ENCODE peak calls at places on chromosomes 3 and 15, in four cellular contexts. One of them, this sample, is unnamed.

GRCh38 chr3:150370129-150370602 is 37.9 kb upstream of the TSC22D2 start:
- DNase-seq in WTC11: peak; percentile 27
- DNase-seq in H9: peak; percentile 57
- DNase-seq in fibroblast of mammary gland: peak; percentile 95
- DNase-seq in this sample: no peak

GRCh38 chr3:52986938-52987337 is 58.9 kb downstream of the SFMBT1 start:
- DNase-seq in fibroblast of mammary gland: peak; percentile 61
- DNase-seq in WTC11: no peak
- DNase-seq in H9: no peak
- DNase-seq in this sample: no peak

GRCh38 chr3:157128771-157129671 is 30.9 kb downstream of the CCNL1 start:
- DNase-seq in H9: no peak
- DNase-seq in WTC11: peak; percentile 18
- DNase-seq in fibroblast of mammary gland: peak; percentile 39
- DNase-seq in this sample: no peak

GRCh38 chr3:18071833-18072232 is 329.4 kb upstream of the TBC1D5 start:
- DNase-seq in fibroblast of mammary gland: no peak
- DNase-seq in H9: no peak
- DNase-seq in WTC11: no peak
- DNase-seq in this sample: no peak

GRCh38 chr3:152564454-152564853 is 270.5 kb upstream of the P2RY1 start:
- DNase-seq in WTC11: no peak
- DNase-seq in fibroblast of mammary gland: peak; percentile 26
- DNase-seq in H9: no peak
- DNase-seq in this sample: no peak

GRCh38 chr3:193894121-193894863 is 241.7 kb upstream of the HES1 start:
- DNase-seq in fibroblast of mammary gland: no peak
- DNase-seq in H9: no peak
- DNase-seq in WTC11: no peak
- DNase-seq in this sample: no peak

GRCh38 chr3:17942856-17943255 is 200.4 kb upstream of the TBC1D5 start:
- DNase-seq in H9: no peak
- DNase-seq in fibroblast of mammary gland: peak; percentile 2
- DNase-seq in WTC11: no peak
- DNase-seq in this sample: no peak

GRCh38 chr15:39591141-39591895 is 10.4 kb downstream of the THBS1 start:
- DNase-seq in fibroblast of mammary gland: peak; percentile 27
- DNase-seq in WTC11: no peak
- DNase-seq in H9: no peak
- DNase-seq in this sample: no peak

GRCh38 chr3:56467108-56467507 is 1.2 kb downstream of the ERC2 start:
- DNase-seq in fibroblast of mammary gland: peak; percentile 43
- DNase-seq in H9: peak; percentile 95
- DNase-seq in WTC11: peak; percentile 87
- DNase-seq in this sample: peak; percentile 80

GRCh38 chr3:159884661-159885402 is 103.8 kb upstream of the IL12A start:
- DNase-seq in H9: no peak
- DNase-seq in WTC11: no peak
- DNase-seq in fibroblast of mammary gland: peak; percentile 66
- DNase-seq in this sample: no peak

GRCh38 chr3:63343674-63344073 is 65.6 kb downstream of the SYNPR start:
- DNase-seq in WTC11: peak; percentile 50
- DNase-seq in H9: peak; percentile 77
- DNase-seq in fibroblast of mammary gland: peak; percentile 99
- DNase-seq in this sample: peak; percentile 26

GRCh38 chr3:170493712-170494182 is 75.1 kb downstream of the CLDN11 start:
- DNase-seq in H9: no peak
- DNase-seq in WTC11: no peak
- DNase-seq in fibroblast of mammary gland: peak; percentile 94
- DNase-seq in this sample: no peak

GRCh38 chr15:40633178-40633577 is 39.1 kb downstream of the KNL1 start:
- DNase-seq in WTC11: no peak
- DNase-seq in fibroblast of mammary gland: peak; percentile 10
- DNase-seq in H9: no peak
- DNase-seq in this sample: no peak

GRCh38 chr3:14243782-14244181 is 65.2 kb downstream of the LSM3 start:
- DNase-seq in fibroblast of mammary gland: no peak
- DNase-seq in H9: no peak
- DNase-seq in WTC11: no peak
- DNase-seq in this sample: no peak

GRCh38 chr15:67149859-67150824 is 84.7 kb downstream of the SMAD3 start:
- DNase-seq in H9: peak; percentile 76
- DNase-seq in WTC11: peak; percentile 48
- DNase-seq in fibroblast of mammary gland: peak; percentile 99
- DNase-seq in this sample: no peak

GRCh38 chr3:129317014-129317771 is 38.5 kb downstream of the HMCES start:
- DNase-seq in WTC11: no peak
- DNase-seq in fibroblast of mammary gland: no peak
- DNase-seq in H9: no peak
- DNase-seq in this sample: no peak

GRCh38 chr3:151124476-151124875 is 39.0 kb downstream of the MED12L start:
- DNase-seq in fibroblast of mammary gland: no peak
- DNase-seq in H9: no peak
- DNase-seq in WTC11: no peak
- DNase-seq in this sample: no peak

GRCh38 chr3:50930371-50931208 is 255.9 kb downstream of the DOCK3 start:
- DNase-seq in fibroblast of mammary gland: no peak
- DNase-seq in H9: no peak
- DNase-seq in WTC11: no peak
- DNase-seq in this sample: no peak

GRCh38 chr15:52340093-52340492 is 44.5 kb upstream of the MYO5C start:
- DNase-seq in WTC11: peak; percentile 22
- DNase-seq in fibroblast of mammary gland: no peak
- DNase-seq in H9: peak; percentile 46
- DNase-seq in this sample: peak; percentile 26

GRCh38 chr3:37544869-37545352 is 316.8 kb upstream of the CTDSPL start:
- DNase-seq in WTC11: no peak
- DNase-seq in H9: no peak
- DNase-seq in fibroblast of mammary gland: no peak
- DNase-seq in this sample: no peak

GRCh38 chr3:37545479-37545878 is 316.2 kb upstream of the CTDSPL start:
- DNase-seq in H9: no peak
- DNase-seq in WTC11: no peak
- DNase-seq in fibroblast of mammary gland: no peak
- DNase-seq in this sample: no peak

GRCh38 chr3:37543692-37544091 is 318.0 kb upstream of the CTDSPL start:
- DNase-seq in fibroblast of mammary gland: no peak
- DNase-seq in H9: no peak
- DNase-seq in WTC11: no peak
- DNase-seq in this sample: no peak

GRCh38 chr3:37544105-37544504 is 317.6 kb upstream of the CTDSPL start:
- DNase-seq in WTC11: no peak
- DNase-seq in H9: no peak
- DNase-seq in fibroblast of mammary gland: no peak
- DNase-seq in this sample: no peak

GRCh38 chr3:37546876-37547275 is 314.8 kb upstream of the CTDSPL start:
- DNase-seq in WTC11: no peak
- DNase-seq in H9: no peak
- DNase-seq in fibroblast of mammary gland: peak; percentile 49
- DNase-seq in this sample: no peak
- TF ChIP-seq CTCF in WTC11: no peak
- TF ChIP-seq CTCF in H9: peak; percentile 34
- TF ChIP-seq CTCF in fibroblast of mammary gland: peak; percentile 20
- TF ChIP-seq CTCF in this sample: no peak

DNA sequence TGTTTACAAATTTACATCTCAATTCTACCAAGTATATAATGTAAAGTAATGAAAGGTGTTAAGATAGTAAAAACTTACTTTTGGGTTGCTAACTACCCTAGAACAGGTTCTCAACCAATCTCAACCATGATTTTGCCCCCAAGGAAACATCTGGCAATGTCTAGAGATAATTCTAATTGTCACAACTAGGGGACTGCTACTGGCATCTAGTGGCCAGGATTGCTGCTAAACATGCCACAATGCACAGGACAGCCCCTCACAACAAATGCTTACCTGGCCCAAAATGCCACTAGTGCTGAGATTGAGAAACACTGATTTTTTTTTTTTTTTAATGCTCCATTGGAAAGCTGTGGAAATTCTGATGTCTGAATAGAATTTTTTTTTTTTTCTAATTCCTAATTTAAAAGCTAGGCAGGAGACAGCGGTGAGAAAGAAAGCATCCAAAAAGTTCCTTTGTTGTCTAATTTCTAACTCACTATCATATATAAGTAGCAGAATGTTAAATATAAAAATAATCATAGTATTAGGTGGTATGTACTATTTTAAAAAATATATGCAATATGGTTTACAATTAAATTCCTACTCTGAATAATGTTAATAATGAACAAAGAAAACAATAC is 81.5 kb downstream of the TJP1 start:
- DNase-seq in H9: no peak
- DNase-seq in WTC11: no peak
- DNase-seq in fibroblast of mammary gland: no peak
- DNase-seq in this sample: no peak
- TF ChIP-seq CTCF in H9: peak; percentile 40
- TF ChIP-seq CTCF in WTC11: no peak
- TF ChIP-seq CTCF in fibroblast of mammary gland: peak; percentile 12
- TF ChIP-seq CTCF in this sample: no peak

DNA sequence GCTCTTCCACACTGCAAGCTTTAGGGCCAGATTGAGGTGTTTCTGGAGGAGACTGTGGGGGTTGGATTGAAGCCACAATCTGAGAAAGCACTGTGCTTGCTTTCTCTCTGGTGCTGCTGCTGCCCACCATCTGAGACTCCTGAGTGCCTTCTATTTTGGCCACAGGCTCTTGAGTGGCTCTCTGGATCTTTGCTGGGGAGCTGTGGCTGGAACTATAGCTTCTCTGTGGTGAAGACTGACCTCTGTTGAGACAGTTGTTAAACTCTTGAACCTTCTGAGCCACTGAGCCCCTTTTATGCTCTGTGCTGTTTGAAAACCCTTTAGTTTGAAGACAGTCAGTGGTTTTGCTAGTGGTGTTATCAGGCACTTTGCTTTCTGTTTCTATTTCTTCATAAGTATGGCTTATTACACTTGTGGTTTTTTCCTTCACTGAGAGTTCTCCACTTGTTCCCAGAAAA is 108.7 kb upstream of the TSPAN3 start:
- DNase-seq in H9: no peak
- DNase-seq in WTC11: no peak
- DNase-seq in fibroblast of mammary gland: no peak
- DNase-seq in this sample: no peak
- TF ChIP-seq CTCF in H9: no peak
- TF ChIP-seq CTCF in WTC11: no peak
- TF ChIP-seq CTCF in fibroblast of mammary gland: no peak
- TF ChIP-seq CTCF in this sample: no peak

GRCh38 chr3:12822725-12823373 is 18.5 kb downstream of the RPL32 start:
- DNase-seq in fibroblast of mammary gland: peak; percentile 35
- DNase-seq in WTC11: no peak
- DNase-seq in H9: no peak
- DNase-seq in this sample: no peak
- TF ChIP-seq CTCF in fibroblast of mammary gland: peak; percentile 34
- TF ChIP-seq CTCF in WTC11: no peak
- TF ChIP-seq CTCF in H9: peak; percentile 53
- TF ChIP-seq CTCF in this sample: peak; percentile 23